ENCODE peak calls at places on chromosomes 16 and 17, in seven cellular contexts. One of them, this sample, is unnamed. For H3K9me3, the result is how much of the 10 kb centered on the place peaks cover.

GRCh38 chr16:56855201-56855600 is 9.8 kb upstream of the SLC12A3 start:
- DNase-seq in transverse colon: no peak
- DNase-seq in fibroblast of lung: no peak
- DNase-seq in HCT116: no peak
- DNase-seq in ovary: no peak
- DNase-seq in colonic mucosa: no peak
- DNase-seq in mucosa of descending colon: peak
- DNase-seq in this sample: no peak

GRCh38 chr16:78147846-78148535 is 48.5 kb downstream of the WWOX start:
- DNase-seq in mucosa of descending colon: no peak
- DNase-seq in transverse colon: no peak
- DNase-seq in fibroblast of lung: no peak
- DNase-seq in HCT116: no peak
- DNase-seq in colonic mucosa: no peak
- DNase-seq in ovary: no peak
- DNase-seq in this sample: no peak

GRCh38 chr16:15996432-15997109 is 47.2 kb downstream of the ABCC1 start:
- DNase-seq in colonic mucosa: peak
- DNase-seq in mucosa of descending colon: no peak
- DNase-seq in transverse colon: no peak
- DNase-seq in ovary: peak
- DNase-seq in fibroblast of lung: peak
- DNase-seq in HCT116: peak
- DNase-seq in this sample: no peak

GRCh38 chr16:71482569-71482968 is 6.6 kb downstream of the ZNF19 start:
- DNase-seq in colonic mucosa: no peak
- DNase-seq in ovary: no peak
- DNase-seq in mucosa of descending colon: no peak
- DNase-seq in transverse colon: no peak
- DNase-seq in HCT116: no peak
- DNase-seq in fibroblast of lung: no peak
- DNase-seq in this sample: no peak

GRCh38 chr16:85665373-85665740 is 23.4 kb downstream of the GINS2 start:
- DNase-seq in fibroblast of lung: no peak
- DNase-seq in transverse colon: no peak
- DNase-seq in mucosa of descending colon: no peak
- DNase-seq in colonic mucosa: no peak
- DNase-seq in ovary: no peak
- DNase-seq in HCT116: no peak
- DNase-seq in this sample: no peak

GRCh38 chr16:55508941-55509920 is at the start of gene LPCAT2:
- DNase-seq in transverse colon: peak
- DNase-seq in fibroblast of lung: peak
- DNase-seq in ovary: peak
- DNase-seq in HCT116: peak
- DNase-seq in mucosa of descending colon: peak
- DNase-seq in colonic mucosa: peak
- DNase-seq in this sample: peak

GRCh38 chr16:22151599-22151998 is 10.7 kb upstream of the SDR42E2 start:
- DNase-seq in HCT116: no peak
- DNase-seq in mucosa of descending colon: no peak
- DNase-seq in transverse colon: no peak
- DNase-seq in fibroblast of lung: no peak
- DNase-seq in ovary: no peak
- DNase-seq in colonic mucosa: no peak
- DNase-seq in this sample: no peak

GRCh38 chr16:76942089-76942488 is 248.9 kb upstream of the MON1B start:
- DNase-seq in HCT116: no peak
- DNase-seq in ovary: no peak
- DNase-seq in transverse colon: no peak
- DNase-seq in mucosa of descending colon: no peak
- DNase-seq in fibroblast of lung: no peak
- DNase-seq in colonic mucosa: no peak
- DNase-seq in this sample: no peak

GRCh38 chr17:32123782-32124181 is 18.5 kb upstream of the RHOT1 start:
- DNase-seq in transverse colon: no peak
- DNase-seq in fibroblast of lung: peak
- DNase-seq in colonic mucosa: no peak
- DNase-seq in HCT116: no peak
- DNase-seq in ovary: no peak
- DNase-seq in mucosa of descending colon: no peak
- DNase-seq in this sample: no peak

GRCh38 chr17:13740692-13741091 is 139.0 kb upstream of the HS3ST3A1 start:
- DNase-seq in mucosa of descending colon: no peak
- DNase-seq in ovary: no peak
- DNase-seq in colonic mucosa: no peak
- DNase-seq in HCT116: no peak
- DNase-seq in transverse colon: no peak
- DNase-seq in fibroblast of lung: no peak
- DNase-seq in this sample: no peak

GRCh38 chr17:76314392-76315227 is 6.5 kb upstream of the QRICH2 start:
- DNase-seq in fibroblast of lung: peak
- DNase-seq in mucosa of descending colon: no peak
- DNase-seq in transverse colon: no peak
- DNase-seq in ovary: no peak
- DNase-seq in colonic mucosa: no peak
- DNase-seq in HCT116: no peak
- DNase-seq in this sample: no peak

GRCh38 chr16:11669380-11670146 is 1.3 kb downstream of the SNN start:
- DNase-seq in fibroblast of lung: peak
- DNase-seq in transverse colon: peak
- DNase-seq in colonic mucosa: no peak
- DNase-seq in ovary: peak
- DNase-seq in HCT116: no peak
- DNase-seq in mucosa of descending colon: peak
- DNase-seq in this sample: no peak

GRCh38 chr16:10265770-10266615 is 83.8 kb upstream of the GRIN2A start:
- DNase-seq in mucosa of descending colon: no peak
- DNase-seq in fibroblast of lung: no peak
- DNase-seq in colonic mucosa: no peak
- DNase-seq in ovary: no peak
- DNase-seq in transverse colon: no peak
- DNase-seq in HCT116: no peak
- DNase-seq in this sample: no peak

DNA sequence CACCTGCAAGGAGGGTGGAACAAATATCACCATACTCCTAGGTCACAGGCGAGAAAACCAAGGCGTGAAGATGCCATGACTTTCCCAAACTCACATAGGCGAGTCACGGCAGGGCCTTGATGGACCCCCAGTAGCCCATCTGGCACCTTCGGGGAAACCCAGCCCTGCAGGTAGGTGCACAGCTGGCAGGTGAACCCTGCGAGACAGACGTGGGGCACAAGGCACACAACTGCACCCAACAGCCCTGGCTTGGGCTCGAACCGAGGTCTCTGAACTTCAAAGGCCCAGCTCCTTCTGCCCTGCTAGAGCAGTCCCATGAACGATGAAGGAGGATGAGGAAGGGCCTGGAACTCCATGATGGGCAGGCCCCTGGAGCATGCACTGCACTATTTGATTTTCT is 77.6 kb upstream of the DNAJA2 start:
- DNase-seq in mucosa of descending colon: no peak
- DNase-seq in transverse colon: no peak
- DNase-seq in fibroblast of lung: no peak
- DNase-seq in HCT116: no peak
- DNase-seq in colonic mucosa: no peak
- DNase-seq in ovary: no peak
- DNase-seq in this sample: no peak
- H3K9me3 ChIP-seq in mucosa of descending colon: under half
- H3K9me3 ChIP-seq in transverse colon: under half
- H3K9me3 ChIP-seq in fibroblast of lung: under half
- H3K9me3 ChIP-seq in HCT116: under half
- H3K9me3 ChIP-seq in colonic mucosa: under half
- H3K9me3 ChIP-seq in ovary: under half
- H3K9me3 ChIP-seq in this sample: under half

GRCh38 chr17:60495260-60495659 is 30.8 kb downstream of the APPBP2 start:
- DNase-seq in transverse colon: no peak
- DNase-seq in HCT116: no peak
- DNase-seq in fibroblast of lung: no peak
- DNase-seq in colonic mucosa: no peak
- DNase-seq in mucosa of descending colon: no peak
- DNase-seq in ovary: no peak
- DNase-seq in this sample: no peak

GRCh38 chr17:60491771-60492170 is 34.3 kb downstream of the APPBP2 start:
- DNase-seq in mucosa of descending colon: no peak
- DNase-seq in transverse colon: no peak
- DNase-seq in fibroblast of lung: no peak
- DNase-seq in HCT116: no peak
- DNase-seq in ovary: no peak
- DNase-seq in colonic mucosa: no peak
- DNase-seq in this sample: no peak

GRCh38 chr17:60496051-60496450 is 30.0 kb downstream of the APPBP2 start:
- DNase-seq in colonic mucosa: no peak
- DNase-seq in fibroblast of lung: no peak
- DNase-seq in HCT116: no peak
- DNase-seq in ovary: no peak
- DNase-seq in transverse colon: no peak
- DNase-seq in mucosa of descending colon: no peak
- DNase-seq in this sample: no peak

DNA sequence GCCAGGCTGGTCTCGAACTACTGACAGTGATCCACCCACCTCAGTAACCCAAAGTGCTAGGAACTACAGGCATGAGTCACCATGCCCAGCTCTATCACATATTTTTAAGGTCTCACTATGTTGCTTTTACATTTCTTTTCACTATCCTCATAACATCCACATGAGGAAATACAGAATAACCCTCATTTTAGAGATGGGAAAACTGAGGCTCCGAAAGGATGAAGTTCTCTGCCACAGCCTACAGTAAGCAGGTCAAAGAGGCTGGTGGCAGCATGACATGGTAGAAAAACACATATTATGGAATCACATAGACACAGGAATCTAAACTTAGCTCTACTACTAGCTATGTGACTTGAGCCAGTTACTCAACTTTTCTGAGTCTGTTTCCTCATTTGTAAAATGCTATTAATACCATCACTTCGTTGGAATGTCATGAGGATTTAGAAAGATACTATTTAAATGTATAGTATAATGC is 32.2 kb downstream of the APPBP2 start:
- DNase-seq in colonic mucosa: no peak
- DNase-seq in mucosa of descending colon: no peak
- DNase-seq in transverse colon: no peak
- DNase-seq in HCT116: no peak
- DNase-seq in fibroblast of lung: no peak
- DNase-seq in ovary: no peak
- DNase-seq in this sample: no peak
- H3K9me3 ChIP-seq in colonic mucosa: under half
- H3K9me3 ChIP-seq in mucosa of descending colon: under half
- H3K9me3 ChIP-seq in transverse colon: under half
- H3K9me3 ChIP-seq in HCT116: under half
- H3K9me3 ChIP-seq in fibroblast of lung: under half
- H3K9me3 ChIP-seq in ovary: under half
- H3K9me3 ChIP-seq in this sample: under half

DNA sequence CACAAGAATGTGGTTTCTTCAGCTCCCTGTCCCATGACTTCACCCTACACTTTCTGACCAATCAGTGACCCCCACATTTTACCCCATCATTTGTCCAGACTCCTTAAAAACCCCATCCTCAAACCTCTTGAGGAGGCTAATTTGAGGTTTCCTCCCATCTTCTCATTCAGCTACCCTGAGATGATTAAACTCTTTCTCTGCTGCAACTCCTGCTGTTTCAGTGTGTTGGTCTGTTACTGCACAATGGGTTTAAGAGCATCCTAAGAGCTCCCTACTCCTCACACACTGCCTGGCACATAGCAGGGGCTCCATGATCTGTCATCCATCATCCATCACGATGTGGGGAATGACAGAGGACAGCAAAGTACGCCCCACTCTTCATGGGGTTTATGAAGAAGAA is 212.6 kb downstream of the SLC39A11 start:
- DNase-seq in colonic mucosa: no peak
- DNase-seq in mucosa of descending colon: no peak
- DNase-seq in fibroblast of lung: no peak
- DNase-seq in transverse colon: no peak
- DNase-seq in HCT116: no peak
- DNase-seq in ovary: no peak
- DNase-seq in this sample: no peak
- H3K9me3 ChIP-seq in colonic mucosa: under half
- H3K9me3 ChIP-seq in mucosa of descending colon: under half
- H3K9me3 ChIP-seq in fibroblast of lung: under half
- H3K9me3 ChIP-seq in transverse colon: under half
- H3K9me3 ChIP-seq in HCT116: under half
- H3K9me3 ChIP-seq in ovary: under half
- H3K9me3 ChIP-seq in this sample: under half

GRCh38 chr16:64826374-64826773 is 295.5 kb downstream of the CDH11 start:
- DNase-seq in fibroblast of lung: peak
- DNase-seq in mucosa of descending colon: no peak
- DNase-seq in colonic mucosa: no peak
- DNase-seq in HCT116: no peak
- DNase-seq in ovary: no peak
- DNase-seq in transverse colon: no peak
- DNase-seq in this sample: no peak

GRCh38 chr16:64823676-64824075 is 298.2 kb downstream of the CDH11 start:
- DNase-seq in ovary: no peak
- DNase-seq in fibroblast of lung: no peak
- DNase-seq in mucosa of descending colon: no peak
- DNase-seq in transverse colon: no peak
- DNase-seq in HCT116: no peak
- DNase-seq in colonic mucosa: no peak
- DNase-seq in this sample: no peak
- H3K9me3 ChIP-seq in ovary: under half
- H3K9me3 ChIP-seq in fibroblast of lung: under half
- H3K9me3 ChIP-seq in mucosa of descending colon: under half
- H3K9me3 ChIP-seq in transverse colon: under half
- H3K9me3 ChIP-seq in HCT116: under half
- H3K9me3 ChIP-seq in colonic mucosa: under half
- H3K9me3 ChIP-seq in this sample: under half

DNA sequence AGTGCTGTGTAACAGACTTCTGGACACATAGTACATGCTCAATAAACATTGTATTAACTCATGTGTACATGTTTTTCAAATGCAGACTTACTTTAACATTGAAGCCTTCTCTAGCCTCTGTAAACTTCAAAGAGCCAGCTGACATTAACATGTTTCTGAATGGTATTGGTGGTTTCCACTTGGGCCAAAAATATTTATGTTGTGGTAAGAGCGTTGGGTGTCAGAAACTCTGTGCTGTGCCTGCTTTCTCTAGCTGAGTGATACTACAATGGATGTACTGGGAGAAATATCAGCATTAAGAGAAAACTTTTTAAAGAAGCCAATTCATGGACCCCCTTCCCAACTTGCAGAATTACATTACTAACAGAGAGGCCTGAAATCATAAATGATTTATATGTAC is 1951.7 kb downstream of the TP53TG3F start:
- DNase-seq in HCT116: no peak
- DNase-seq in mucosa of descending colon: no peak
- DNase-seq in transverse colon: no peak
- DNase-seq in fibroblast of lung: no peak
- DNase-seq in ovary: no peak
- DNase-seq in colonic mucosa: no peak
- DNase-seq in this sample: no peak
- H3K9me3 ChIP-seq in HCT116: under half
- H3K9me3 ChIP-seq in mucosa of descending colon: half or more
- H3K9me3 ChIP-seq in transverse colon: under half
- H3K9me3 ChIP-seq in fibroblast of lung: under half
- H3K9me3 ChIP-seq in ovary: under half
- H3K9me3 ChIP-seq in colonic mucosa: under half
- H3K9me3 ChIP-seq in this sample: under half

GRCh38 chr16:35192993-35193392 is 1733.6 kb downstream of the TP53TG3F start:
- DNase-seq in ovary: no peak
- DNase-seq in mucosa of descending colon: no peak
- DNase-seq in colonic mucosa: no peak
- DNase-seq in HCT116: no peak
- DNase-seq in fibroblast of lung: no peak
- DNase-seq in transverse colon: no peak
- DNase-seq in this sample: no peak
- H3K9me3 ChIP-seq in ovary: under half
- H3K9me3 ChIP-seq in mucosa of descending colon: half or more
- H3K9me3 ChIP-seq in colonic mucosa: under half
- H3K9me3 ChIP-seq in HCT116: under half
- H3K9me3 ChIP-seq in fibroblast of lung: under half
- H3K9me3 ChIP-seq in transverse colon: under half
- H3K9me3 ChIP-seq in this sample: under half